ENCODE peak calls at places on chromosomes 1 and 21, in nine cellular contexts. One of them, this sample, is unnamed. For H3K4me1, the result is how much of the 10 kb centered on the place peaks cover.

GRCh38 chr1:1943834-1944570 is 24.9 kb upstream of the TMEM52 start:
- DNase-seq in neural progenitor cell: peak
- DNase-seq in GM23248: peak
- DNase-seq in PC-3: peak
- DNase-seq in hepatocyte: peak
- DNase-seq in MM.1S: peak
- DNase-seq in HCT116: peak
- DNase-seq in GM23338: peak
- DNase-seq in SK-N-SH: peak
- DNase-seq in this sample: peak

GRCh38 chr1:227094249-227094966 is 154.3 kb downstream of the COQ8A start:
- DNase-seq in neural progenitor cell: no peak
- DNase-seq in GM23248: peak
- DNase-seq in PC-3: peak
- DNase-seq in hepatocyte: peak
- DNase-seq in MM.1S: no peak
- DNase-seq in HCT116: peak
- DNase-seq in GM23338: no peak
- DNase-seq in SK-N-SH: no peak
- DNase-seq in this sample: no peak

GRCh38 chr1:33137800-33138199 is 44.0 kb downstream of the TRIM62 start:
- DNase-seq in neural progenitor cell: peak
- DNase-seq in GM23248: peak
- DNase-seq in PC-3: no peak
- DNase-seq in hepatocyte: peak
- DNase-seq in MM.1S: no peak
- DNase-seq in HCT116: no peak
- DNase-seq in GM23338: peak
- DNase-seq in SK-N-SH: peak
- DNase-seq in this sample: peak

GRCh38 chr1:50023292-50024159 is at the start of gene AGBL4:
- DNase-seq in neural progenitor cell: no peak
- DNase-seq in GM23248: peak
- DNase-seq in PC-3: peak
- DNase-seq in hepatocyte: no peak
- DNase-seq in MM.1S: no peak
- DNase-seq in HCT116: no peak
- DNase-seq in GM23338: peak
- DNase-seq in SK-N-SH: peak
- DNase-seq in this sample: no peak

GRCh38 chr1:230196077-230196476 is 129.0 kb downstream of the GALNT2 start:
- DNase-seq in neural progenitor cell: no peak
- DNase-seq in GM23248: no peak
- DNase-seq in PC-3: no peak
- DNase-seq in hepatocyte: no peak
- DNase-seq in MM.1S: no peak
- DNase-seq in HCT116: no peak
- DNase-seq in GM23338: no peak
- DNase-seq in SK-N-SH: no peak
- DNase-seq in this sample: no peak

GRCh38 chr1:42164551-42165420 is at the start of gene GUCA2A:
- DNase-seq in neural progenitor cell: no peak
- DNase-seq in GM23248: no peak
- DNase-seq in PC-3: no peak
- DNase-seq in hepatocyte: peak
- DNase-seq in MM.1S: no peak
- DNase-seq in HCT116: no peak
- DNase-seq in GM23338: no peak
- DNase-seq in SK-N-SH: no peak
- DNase-seq in this sample: no peak

GRCh38 chr1:46412853-46413595 is 18.9 kb downstream of the FAAH start:
- DNase-seq in neural progenitor cell: no peak
- DNase-seq in GM23248: peak
- DNase-seq in PC-3: no peak
- DNase-seq in hepatocyte: no peak
- DNase-seq in MM.1S: no peak
- DNase-seq in HCT116: no peak
- DNase-seq in GM23338: no peak
- DNase-seq in SK-N-SH: no peak
- DNase-seq in this sample: no peak

GRCh38 chr21:43307677-43308070 is 119.3 kb downstream of the SIK1 start:
- DNase-seq in neural progenitor cell: no peak
- DNase-seq in GM23248: no peak
- DNase-seq in PC-3: no peak
- DNase-seq in hepatocyte: no peak
- DNase-seq in MM.1S: no peak
- DNase-seq in HCT116: no peak
- DNase-seq in GM23338: no peak
- DNase-seq in SK-N-SH: no peak
- DNase-seq in this sample: no peak

GRCh38 chr1:6003568-6004411 is 11.6 kb upstream of the NPHP4 start:
- DNase-seq in neural progenitor cell: peak
- DNase-seq in GM23248: no peak
- DNase-seq in PC-3: no peak
- DNase-seq in hepatocyte: no peak
- DNase-seq in MM.1S: no peak
- DNase-seq in HCT116: no peak
- DNase-seq in GM23338: no peak
- DNase-seq in SK-N-SH: peak
- DNase-seq in this sample: no peak

GRCh38 chr1:66395202-66396061 is 138.5 kb upstream of the SGIP1 start:
- DNase-seq in neural progenitor cell: no peak
- DNase-seq in GM23248: no peak
- DNase-seq in PC-3: no peak
- DNase-seq in hepatocyte: peak
- DNase-seq in MM.1S: no peak
- DNase-seq in HCT116: no peak
- DNase-seq in GM23338: no peak
- DNase-seq in SK-N-SH: no peak
- DNase-seq in this sample: no peak

GRCh38 chr1:26094076-26094669 is 17.5 kb upstream of the PDIK1L start:
- DNase-seq in neural progenitor cell: no peak
- DNase-seq in GM23248: peak
- DNase-seq in PC-3: no peak
- DNase-seq in hepatocyte: no peak
- DNase-seq in MM.1S: no peak
- DNase-seq in HCT116: no peak
- DNase-seq in GM23338: peak
- DNase-seq in SK-N-SH: no peak
- DNase-seq in this sample: no peak
- H3K4me1 ChIP-seq in neural progenitor cell: under half
- H3K4me1 ChIP-seq in GM23248: under half
- H3K4me1 ChIP-seq in PC-3: under half
- H3K4me1 ChIP-seq in hepatocyte: under half
- H3K4me1 ChIP-seq in MM.1S: under half
- H3K4me1 ChIP-seq in HCT116: under half
- H3K4me1 ChIP-seq in GM23338: under half
- H3K4me1 ChIP-seq in SK-N-SH: under half
- H3K4me1 ChIP-seq in this sample: under half

GRCh38 chr1:158371188-158371953 is 17.7 kb downstream of the CD1E start:
- DNase-seq in neural progenitor cell: no peak
- DNase-seq in GM23248: no peak
- DNase-seq in PC-3: no peak
- DNase-seq in hepatocyte: no peak
- DNase-seq in MM.1S: no peak
- DNase-seq in HCT116: no peak
- DNase-seq in GM23338: no peak
- DNase-seq in SK-N-SH: no peak
- DNase-seq in this sample: no peak
- TF ChIP-seq EZH2phosphoT487 in neural progenitor cell: no peak
- TF ChIP-seq EZH2phosphoT487 in GM23248: no peak
- TF ChIP-seq EZH2phosphoT487 in PC-3: no peak
- TF ChIP-seq EZH2phosphoT487 in hepatocyte: no peak
- TF ChIP-seq EZH2phosphoT487 in MM.1S: no peak
- TF ChIP-seq EZH2phosphoT487 in HCT116: no peak
- TF ChIP-seq EZH2phosphoT487 in GM23338: no peak
- TF ChIP-seq EZH2phosphoT487 in SK-N-SH: no peak
- TF ChIP-seq EZH2phosphoT487 in this sample: no peak

DNA sequence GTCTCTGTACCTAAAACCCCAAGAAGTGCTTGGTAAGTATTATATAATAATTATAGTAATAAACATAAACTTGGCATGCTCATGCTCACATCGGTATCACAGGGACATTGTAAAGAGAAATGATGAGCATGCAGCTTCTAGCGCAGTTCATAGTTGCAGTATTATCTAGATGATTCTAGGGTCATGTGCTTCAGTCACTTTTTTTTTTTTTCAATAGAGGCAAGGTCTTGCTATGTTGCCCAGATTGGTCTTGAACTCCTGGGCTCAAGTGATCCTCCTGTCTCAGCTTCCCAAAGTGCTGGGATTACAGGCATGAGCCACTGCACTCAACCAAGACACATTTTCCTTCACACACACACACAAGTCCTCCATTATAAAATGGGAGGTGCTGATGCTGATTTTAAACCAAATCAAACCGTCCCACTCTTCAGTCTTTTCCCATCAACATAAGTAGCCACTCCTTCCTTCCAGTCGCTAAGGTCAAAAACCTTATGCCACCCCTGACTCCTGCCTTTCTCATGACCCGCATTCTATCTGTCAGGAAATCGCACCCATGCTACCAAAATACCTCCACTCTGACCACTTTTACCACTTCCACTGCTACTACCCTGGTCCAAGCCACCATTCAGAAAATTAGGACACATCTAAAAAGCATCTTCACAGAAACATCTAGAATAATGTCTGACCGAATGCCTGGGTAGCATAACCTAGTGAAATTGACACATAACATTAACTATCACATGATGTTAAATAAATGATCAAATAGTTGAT is 28.2 kb upstream of the IFNGR2 start:
- DNase-seq in neural progenitor cell: no peak
- DNase-seq in GM23248: no peak
- DNase-seq in PC-3: no peak
- DNase-seq in hepatocyte: no peak
- DNase-seq in MM.1S: no peak
- DNase-seq in HCT116: no peak
- DNase-seq in GM23338: no peak
- DNase-seq in SK-N-SH: no peak
- DNase-seq in this sample: peak
- H3K4me1 ChIP-seq in neural progenitor cell: under half
- H3K4me1 ChIP-seq in GM23248: under half
- H3K4me1 ChIP-seq in PC-3: under half
- H3K4me1 ChIP-seq in hepatocyte: under half
- H3K4me1 ChIP-seq in MM.1S: under half
- H3K4me1 ChIP-seq in HCT116: under half
- H3K4me1 ChIP-seq in GM23338: under half
- H3K4me1 ChIP-seq in SK-N-SH: under half
- H3K4me1 ChIP-seq in this sample: half or more

GRCh38 chr1:43995984-43996732 is 4.8 kb downstream of the CCDC24 start:
- DNase-seq in neural progenitor cell: peak
- DNase-seq in GM23248: no peak
- DNase-seq in PC-3: no peak
- DNase-seq in hepatocyte: no peak
- DNase-seq in MM.1S: no peak
- DNase-seq in HCT116: no peak
- DNase-seq in GM23338: no peak
- DNase-seq in SK-N-SH: peak
- DNase-seq in this sample: no peak

GRCh38 chr1:43997979-43998378 is 6.6 kb downstream of the CCDC24 start:
- DNase-seq in neural progenitor cell: no peak
- DNase-seq in GM23248: no peak
- DNase-seq in PC-3: no peak
- DNase-seq in hepatocyte: no peak
- DNase-seq in MM.1S: no peak
- DNase-seq in HCT116: no peak
- DNase-seq in GM23338: no peak
- DNase-seq in SK-N-SH: no peak
- DNase-seq in this sample: no peak

GRCh38 chr1:43997295-43997694 is 5.9 kb downstream of the CCDC24 start:
- DNase-seq in neural progenitor cell: no peak
- DNase-seq in GM23248: no peak
- DNase-seq in PC-3: no peak
- DNase-seq in hepatocyte: peak
- DNase-seq in MM.1S: no peak
- DNase-seq in HCT116: no peak
- DNase-seq in GM23338: no peak
- DNase-seq in SK-N-SH: peak
- DNase-seq in this sample: no peak

GRCh38 chr1:43994794-43995790 is 3.7 kb downstream of the CCDC24 start:
- DNase-seq in neural progenitor cell: peak
- DNase-seq in GM23248: peak
- DNase-seq in PC-3: peak
- DNase-seq in hepatocyte: peak
- DNase-seq in MM.1S: peak
- DNase-seq in HCT116: no peak
- DNase-seq in GM23338: peak
- DNase-seq in SK-N-SH: peak
- DNase-seq in this sample: peak

DNA sequence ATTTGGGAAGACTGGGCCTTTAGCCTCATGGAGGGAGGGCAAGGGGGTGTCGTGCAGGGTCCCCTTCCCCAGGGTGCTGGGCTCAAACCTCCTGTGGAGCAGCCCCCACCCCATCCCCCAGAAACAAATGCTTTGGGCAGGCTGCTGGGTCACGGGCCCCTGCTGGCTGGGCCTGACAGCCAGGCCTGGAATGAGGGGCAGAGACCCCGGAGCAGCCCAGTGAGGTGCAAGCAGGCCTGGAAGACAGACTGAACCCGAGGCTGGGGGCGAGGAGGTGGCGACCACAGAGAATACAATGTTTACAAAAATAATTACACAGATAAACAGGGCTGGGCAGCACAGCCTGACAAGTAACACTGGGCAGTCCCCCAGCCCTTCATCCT is 5.3 kb downstream of the CCDC24 start:
- DNase-seq in neural progenitor cell: no peak
- DNase-seq in GM23248: no peak
- DNase-seq in PC-3: no peak
- DNase-seq in hepatocyte: no peak
- DNase-seq in MM.1S: no peak
- DNase-seq in HCT116: no peak
- DNase-seq in GM23338: no peak
- DNase-seq in SK-N-SH: peak
- DNase-seq in this sample: no peak
- TF ChIP-seq EZH2phosphoT487 in neural progenitor cell: no peak
- TF ChIP-seq EZH2phosphoT487 in GM23248: no peak
- TF ChIP-seq EZH2phosphoT487 in PC-3: no peak
- TF ChIP-seq EZH2phosphoT487 in hepatocyte: no peak
- TF ChIP-seq EZH2phosphoT487 in MM.1S: no peak
- TF ChIP-seq EZH2phosphoT487 in HCT116: no peak
- TF ChIP-seq EZH2phosphoT487 in GM23338: no peak
- TF ChIP-seq EZH2phosphoT487 in SK-N-SH: no peak
- TF ChIP-seq EZH2phosphoT487 in this sample: no peak